ENCODE peak calls at places on chromosome 13, in four cellular contexts. N is NCI-H2107, W is progenitor cell of endocrine pancreas, V is NCI-H146. Z is an unnamed sample.
A peak's percentile ranks its signal among the peaks of the same experiment; 100 is the strongest.

GRCh38 chr13:80040977-80041310 is 300.0 kb downstream of the SPRY2 start:
- DNase-seq in V (no peak), N (no peak), W (no peak), Z (no peak)

GRCh38 chr13:96551540-96551939 is 442.7 kb downstream of the OXGR1 start:
- DNase-seq in W (no peak), N (no peak), V (no peak), Z (peak; percentile 69)

GRCh38 chr13:56019606-56020005 is 1121.1 kb upstream of the PRR20A start:
- DNase-seq in N (no peak), W (no peak), V (no peak), Z (no peak)

GRCh38 chr13:19888799-19889198 is 25.4 kb upstream of the ZMYM5 start:
- DNase-seq in W (no peak), N (no peak), V (no peak), Z (peak; percentile 14)

GRCh38 chr13:73782781-73783180 is 351.4 kb downstream of the KLF12 start:
- DNase-seq in V (peak; percentile 87), N (no peak), W (no peak), Z (no peak)

GRCh38 chr13:77565635-77566034 is 30.1 kb downstream of the SCEL start:
- DNase-seq in V (peak; percentile 5), W (no peak), N (no peak), Z (peak; percentile 52)

GRCh38 chr13:112513761-112514160 is 74.2 kb downstream of the TUBGCP3 start:
- DNase-seq in N (no peak), V (no peak), W (no peak), Z (no peak)

GRCh38 chr13:99056381-99057014 is 78.6 kb upstream of the DOCK9 start:
- DNase-seq in V (no peak), W (no peak), N (no peak), Z (no peak)

GRCh38 chr13:35926859-35927530 is 204.2 kb downstream of the DCLK1 start:
- DNase-seq in W (no peak), V (no peak), N (no peak), Z (no peak)

GRCh38 chr13:112873851-112874750 is 94.9 kb upstream of the MCF2L start:
- DNase-seq in V (peak; percentile 74), N (peak; percentile 51), W (peak; percentile 77), Z (peak; percentile 65)

GRCh38 chr13:34748078-34748477 is 194.0 kb upstream of the NBEA start:
- DNase-seq in N (peak; percentile 7), V (peak; percentile 11), W (no peak), Z (peak; percentile 74)

GRCh38 chr13:32318072-32318471 is 2.8 kb downstream of the BRCA2 start:
- DNase-seq in W (no peak), N (no peak), V (no peak), Z (no peak)

GRCh38 chr13:113591750-113592149 is 7.2 kb downstream of the TFDP1 start:
- DNase-seq in N (no peak), V (no peak), W (no peak), Z (no peak)

GRCh38 chr13:97113231-97114001 is 108.7 kb upstream of the MBNL2 start:
- DNase-seq in V (peak; percentile 23), W (no peak), N (no peak), Z (no peak)

GRCh38 chr13:46150134-46150693 is 31.8 kb downstream of the LCP1 start:
- DNase-seq in W (no peak), N (no peak), V (peak; percentile 32), Z (no peak)

GRCh38 chr13:43444085-43444484 is 342.7 kb downstream of the ENOX1 start:
- DNase-seq in N (no peak), V (no peak), W (no peak), Z (no peak)